ENCODE peak calls at places on chromosome 14, in eight cellular contexts. Y is stomach, X is heart right ventricle, K is neural progenitor cell, A is astrocyte, U is IMR-90, H is body of pancreas, I is fibroblast of the aortic adventitia. N is an unnamed sample.

GRCh38 chr14:92471919-92472318 is 41.7 kb upstream of the RIN3 start:
- DNase-seq in Y (no peak), X (no peak), K (no peak), A (peak), U (peak), H (no peak), I (peak), N (peak)

GRCh38 chr14:41541333-41541732 is 65.3 kb upstream of the LRFN5 start:
- DNase-seq in Y (no peak), X (no peak), K (no peak), A (no peak), U (no peak), H (no peak), I (no peak), N (no peak)

GRCh38 chr14:89000007-89000942 is 175.8 kb downstream of the TTC8 start:
- DNase-seq in Y (peak), X (peak), K (peak), A (peak), U (peak), H (peak), I (peak), N (peak)

GRCh38 chr14:49315570-49315969 is 270.6 kb downstream of the RPS29 start:
- DNase-seq in Y (no peak), X (no peak), K (no peak), A (no peak), U (no peak), H (no peak), I (no peak), N (no peak)

GRCh38 chr14:95895720-95896119 is 19.1 kb downstream of the TUNAR start:
- DNase-seq in Y (peak), X (no peak), K (peak), A (no peak), U (no peak), H (peak), I (no peak), N (no peak)

GRCh38 chr14:101719708-101720107 is 41.8 kb upstream of the PPP2R5C start:
- DNase-seq in Y (peak), X (no peak), K (no peak), A (no peak), U (no peak), H (no peak), I (no peak), N (no peak)

GRCh38 chr14:30252800-30253425 is 306.0 kb upstream of the G2E3 start:
- DNase-seq in Y (no peak), X (no peak), K (no peak), A (peak), U (peak), H (no peak), I (peak), N (no peak)

GRCh38 chr14:52834440-52834842 is 43.0 kb upstream of the GNPNAT1 start:
- DNase-seq in Y (no peak), X (no peak), K (no peak), A (peak), U (peak), H (no peak), I (peak), N (peak)

GRCh38 chr14:81303258-81303935 is 82.6 kb upstream of the GTF2A1 start:
- DNase-seq in Y (peak), X (no peak), K (no peak), A (no peak), U (no peak), H (peak), I (no peak), N (no peak)

GRCh38 chr14:24067133-24068082 is 4.0 kb upstream of the CPNE6 start:
- DNase-seq in Y (no peak), X (no peak), K (no peak), A (no peak), U (no peak), H (no peak), I (no peak), N (no peak)

GRCh38 chr14:32370720-32371119 is 41.6 kb downstream of the AKAP6 start:
- DNase-seq in Y (no peak), X (no peak), K (no peak), A (peak), U (peak), H (no peak), I (peak), N (peak)

GRCh38 chr14:39006721-39007410 is 96.2 kb downstream of the SEC23A start:
- DNase-seq in Y (no peak), X (no peak), K (no peak), A (peak), U (peak), H (no peak), I (peak), N (no peak)

GRCh38 chr14:28673056-28673455 is 93.5 kb upstream of the FOXG1 start:
- DNase-seq in Y (no peak), X (no peak), K (no peak), A (peak), U (no peak), H (no peak), I (no peak), N (peak)

DNA sequence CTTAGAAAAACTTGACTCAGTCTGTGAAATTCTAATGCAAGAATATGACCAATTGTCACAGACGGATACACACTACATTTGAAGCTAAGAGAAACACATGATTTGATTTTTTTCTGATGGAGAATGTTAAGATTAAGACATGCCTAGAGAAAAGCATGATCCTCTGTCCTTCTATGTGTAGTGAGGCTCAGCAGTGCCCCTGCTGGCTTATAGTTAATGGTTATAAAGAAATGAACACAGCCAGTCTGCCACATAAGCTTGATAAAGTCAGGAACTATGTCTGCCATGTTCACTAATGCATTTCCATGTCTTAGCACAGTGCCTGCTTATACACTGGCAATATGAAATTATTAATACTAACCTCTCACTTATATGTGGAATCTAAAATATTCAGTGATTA is 168.1 kb upstream of the DAAM1 start:
- DNase-seq in Y (no peak), X (no peak), K (peak), A (peak), U (peak), H (peak), I (peak), N (peak)
- TF ChIP-seq CTCF in Y (no peak), X (peak), K (peak), A (peak), U (peak), H (peak), I (peak), N (peak)

GRCh38 chr14:36659822-36660735 is 1.6 kb upstream of the PAX9 start:
- DNase-seq in Y (no peak), X (no peak), K (peak), A (no peak), U (no peak), H (no peak), I (no peak), N (no peak)

GRCh38 chr14:36657409-36658090 is 4.1 kb upstream of the PAX9 start:
- DNase-seq in Y (no peak), X (no peak), K (peak), A (no peak), U (no peak), H (no peak), I (no peak), N (no peak)

GRCh38 chr14:36656769-36657408 is 4.8 kb upstream of the PAX9 start:
- DNase-seq in Y (no peak), X (no peak), K (peak), A (no peak), U (no peak), H (no peak), I (no peak), N (no peak)

GRCh38 chr14:36659010-36659821 is 2.4 kb upstream of the PAX9 start:
- DNase-seq in Y (no peak), X (no peak), K (peak), A (no peak), U (no peak), H (no peak), I (no peak), N (no peak)

DNA sequence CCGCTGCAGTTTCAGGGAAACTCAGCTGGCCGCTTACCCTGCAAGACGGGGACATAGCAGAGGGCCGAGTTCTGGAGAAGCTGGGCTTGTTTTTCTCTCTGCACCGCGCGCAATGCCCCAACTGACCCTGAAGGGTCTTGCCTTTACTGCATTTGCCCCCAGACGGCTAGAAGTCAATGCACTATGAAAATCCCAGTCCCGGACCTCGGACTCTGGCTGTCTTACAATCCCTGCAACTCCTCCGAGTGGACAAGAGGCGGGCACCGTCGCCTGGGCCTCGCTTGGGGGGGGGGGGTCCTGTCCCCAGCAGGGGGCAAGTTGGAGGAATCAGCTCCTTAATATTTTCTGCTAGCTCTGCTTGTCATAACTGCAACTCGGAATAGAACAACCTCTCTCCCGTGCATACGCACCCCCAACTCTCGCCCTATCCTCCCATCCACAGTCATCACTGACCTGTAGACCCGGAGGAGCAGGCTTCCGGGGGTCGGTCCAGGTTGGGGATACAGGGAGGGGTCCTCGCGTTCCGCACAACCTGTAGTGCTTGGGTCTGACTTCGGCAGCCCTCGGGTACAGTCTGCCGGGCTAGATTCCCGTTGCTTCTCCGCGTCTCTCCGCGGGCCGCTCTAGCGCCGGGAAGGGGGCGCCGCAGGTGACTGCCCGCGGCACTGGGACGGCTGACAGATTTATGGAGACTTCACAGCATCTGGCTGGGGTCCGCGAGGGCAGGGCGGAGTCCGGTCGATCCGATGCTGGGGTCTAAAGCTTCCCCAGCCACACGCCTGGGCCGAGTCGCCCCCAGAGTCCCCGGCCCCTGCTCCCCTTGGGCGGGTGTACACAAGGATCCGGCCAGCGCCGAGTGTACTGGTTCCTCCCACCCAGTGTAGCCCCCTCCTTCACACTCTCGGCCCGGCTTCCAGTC is 3.3 kb upstream of the PAX9 start:
- DNase-seq in Y (no peak), X (no peak), K (peak), A (no peak), U (no peak), H (no peak), I (no peak), N (no peak)
- H3K4me3 ChIP-seq in Y (peak), X (no peak), K (peak), A (no peak), U (no peak), H (no peak), I (no peak), N (no peak)

GRCh38 chr14:99244960-99245340 is 27.0 kb downstream of the BCL11B start:
- DNase-seq in Y (no peak), X (no peak), K (no peak), A (no peak), U (no peak), H (no peak), I (no peak), N (no peak)
- TF ChIP-seq CTCF in Y (no peak), X (no peak), K (no peak), A (no peak), U (no peak), H (no peak), I (no peak), N (no peak)

DNA sequence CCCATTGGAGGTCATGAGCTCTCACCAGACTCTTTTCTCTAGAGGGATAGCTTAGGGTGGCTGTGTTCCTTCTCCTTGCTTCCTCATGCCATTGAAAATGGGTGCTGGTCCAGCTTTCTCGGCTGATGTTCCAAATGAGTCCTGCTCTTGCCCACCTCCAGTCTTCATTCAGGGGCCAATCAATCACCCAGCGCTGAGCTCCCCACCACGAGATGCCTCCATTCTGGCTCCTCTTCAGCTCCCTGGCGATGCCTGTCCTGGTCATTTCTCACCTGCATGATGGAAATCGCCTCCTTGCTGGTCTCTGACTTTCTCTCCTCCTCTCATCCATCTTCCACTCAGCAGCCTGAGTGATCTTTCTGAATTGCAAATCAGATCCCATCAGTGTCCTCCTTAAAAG is 156.3 kb downstream of the VRK1 start:
- DNase-seq in Y (no peak), X (no peak), K (no peak), A (no peak), U (no peak), H (no peak), I (no peak), N (no peak)
- H3K4me3 ChIP-seq in Y (no peak), X (no peak), K (no peak), A (no peak), U (no peak), H (no peak), I (no peak), N (no peak)